ENCODE peak calls at places on chromosomes 13 and 19, in seven cellular contexts. R, B, D, H, O, S and X are unnamed samples.

GRCh38 chr13:41130356-41130755 is 2.2 kb downstream of the KBTBD6 start:
- DNase-seq in R (no peak), B (no peak), D (no peak), H (no peak), O (peak; percentile 44), S (no peak), X (no peak)

GRCh38 chr13:107170270-107170931 is 602.5 kb upstream of the ARGLU1 start:
- DNase-seq in R (no peak), B (no peak), D (no peak), H (no peak), O (no peak), S (no peak), X (no peak)

GRCh38 chr13:60620611-60621395 is 223.8 kb downstream of the TDRD3 start:
- DNase-seq in R (no peak), B (no peak), D (peak; percentile 12), H (no peak), O (no peak), S (no peak), X (no peak)

GRCh38 chr19:1264801-1265610 is 4.1 kb upstream of the CIRBP start:
- DNase-seq in R (peak; percentile 87), B (peak; percentile 59), D (peak; percentile 84), H (no peak), O (no peak), S (peak; percentile 72), X (no peak)

GRCh38 chr13:31756346-31756745 is 17.0 kb downstream of the RXFP2 start:
- DNase-seq in R (no peak), B (no peak), D (peak; percentile 56), H (no peak), O (no peak), S (no peak), X (no peak)

GRCh38 chr19:39705578-39706188 is 1.4 kb downstream of the LGALS14 start:
- DNase-seq in R (no peak), B (no peak), D (no peak), H (no peak), O (peak; percentile 7), S (no peak), X (no peak)

GRCh38 chr19:43784981-43785808 is 4.4 kb upstream of the KCNN4 start:
- DNase-seq in R (peak; percentile 92), B (peak; percentile 81), D (peak; percentile 77), H (no peak), O (peak; percentile 70), S (no peak), X (no peak)

GRCh38 chr13:29496241-29496712 is 99.2 kb downstream of the SLC7A1 start:
- DNase-seq in R (no peak), B (no peak), D (no peak), H (no peak), O (peak; percentile 92), S (peak; percentile 59), X (no peak)

GRCh38 chr19:6393982-6394412 is 1.0 kb upstream of the GTF2F1 start:
- DNase-seq in R (no peak), B (no peak), D (no peak), H (no peak), O (peak; percentile 75), S (no peak), X (no peak)

GRCh38 chr19:9789066-9789465 is 20.5 kb upstream of the ZNF846 start:
- DNase-seq in R (peak; percentile 33), B (no peak), D (no peak), H (no peak), O (no peak), S (no peak), X (no peak)

GRCh38 chr19:13817018-13817614 is 21.9 kb downstream of the ZSWIM4 start:
- DNase-seq in R (peak; percentile 100), B (no peak), D (no peak), H (no peak), O (no peak), S (no peak), X (no peak)

GRCh38 chr19:17942181-17942580 is 9.4 kb downstream of the CCDC124 start:
- DNase-seq in R (peak; percentile 59), B (no peak), D (no peak), H (no peak), O (no peak), S (no peak), X (no peak)

GRCh38 chr13:90806905-90807304 is 540.6 kb upstream of the MIR17HG start:
- DNase-seq in R (no peak), B (no peak), D (no peak), H (no peak), O (no peak), S (no peak), X (no peak)

GRCh38 chr19:10797541-10798256 is 38.3 kb downstream of the TMED1 start:
- DNase-seq in R (no peak), B (no peak), D (peak; percentile 29), H (no peak), O (no peak), S (no peak), X (no peak)

GRCh38 chr19:53660584-53660983 is 28.8 kb downstream of the DPRX start:
- DNase-seq in R (no peak), B (no peak), D (no peak), H (no peak), O (no peak), S (no peak), X (no peak)

GRCh38 chr13:72379581-72379980 is 347.8 kb downstream of the MZT1 start:
- DNase-seq in R (no peak), B (no peak), D (peak; percentile 2), H (no peak), O (no peak), S (no peak), X (no peak)

GRCh38 chr13:110676511-110677204 is 29.3 kb downstream of the CARS2 start:
- DNase-seq in R (no peak), B (no peak), D (no peak), H (no peak), O (no peak), S (no peak), X (no peak)

GRCh38 chr13:23146811-23147245 is 34.0 kb upstream of the SGCG start:
- DNase-seq in R (no peak), B (no peak), D (no peak), H (no peak), O (peak; percentile 46), S (no peak), X (no peak)

GRCh38 chr19:41860419-41861097 is 503 bp downstream of the RPS19 start:
- DNase-seq in R (no peak), B (no peak), D (peak; percentile 45), H (peak; percentile 83), O (no peak), S (no peak), X (no peak)

GRCh38 chr13:39451860-39452301 is 151.1 kb downstream of the LHFPL6 start:
- DNase-seq in R (no peak), B (no peak), D (peak; percentile 97), H (no peak), O (peak; percentile 83), S (peak; percentile 40), X (no peak)

GRCh38 chr13:102948006-102948405 is 102.2 kb downstream of the ERCC5 start:
- DNase-seq in R (no peak), B (no peak), D (peak; percentile 12), H (no peak), O (no peak), S (no peak), X (no peak)

GRCh38 chr19:29278716-29279115 is 65.8 kb upstream of the UQCRFS1 start:
- DNase-seq in R (no peak), B (no peak), D (no peak), H (no peak), O (no peak), S (no peak), X (no peak)

GRCh38 chr13:32212420-32212819 is 102.7 kb downstream of the ZAR1L start:
- DNase-seq in R (no peak), B (no peak), D (peak; percentile 78), H (no peak), O (no peak), S (no peak), X (no peak)

GRCh38 chr13:55783841-55784240 is 1356.9 kb upstream of the PRR20A start:
- DNase-seq in R (no peak), B (no peak), D (no peak), H (no peak), O (no peak), S (no peak), X (no peak)

GRCh38 chr19:30473334-30473867 is 101.2 kb downstream of the ZNF536 start:
- DNase-seq in R (no peak), B (no peak), D (no peak), H (no peak), O (no peak), S (no peak), X (no peak)

GRCh38 chr19:56667311-56667870 is 4.2 kb downstream of the ZNF835 start:
- DNase-seq in R (no peak), B (no peak), D (no peak), H (no peak), O (no peak), S (no peak), X (no peak)

GRCh38 chr19:50759886-50760285 is 10.4 kb upstream of the GPR32 start:
- DNase-seq in R (peak; percentile 79), B (peak; percentile 55), D (peak; percentile 30), H (no peak), O (no peak), S (no peak), X (no peak)

GRCh38 chr19:36067681-36068080 is 13.0 kb downstream of the WDR62 start:
- DNase-seq in R (no peak), B (no peak), D (no peak), H (no peak), O (no peak), S (no peak), X (no peak)
- TF ChIP-seq CTCF in R (no peak), B (no peak), D (no peak), H (no peak), O (no peak), S (no peak), X (no peak)

DNA sequence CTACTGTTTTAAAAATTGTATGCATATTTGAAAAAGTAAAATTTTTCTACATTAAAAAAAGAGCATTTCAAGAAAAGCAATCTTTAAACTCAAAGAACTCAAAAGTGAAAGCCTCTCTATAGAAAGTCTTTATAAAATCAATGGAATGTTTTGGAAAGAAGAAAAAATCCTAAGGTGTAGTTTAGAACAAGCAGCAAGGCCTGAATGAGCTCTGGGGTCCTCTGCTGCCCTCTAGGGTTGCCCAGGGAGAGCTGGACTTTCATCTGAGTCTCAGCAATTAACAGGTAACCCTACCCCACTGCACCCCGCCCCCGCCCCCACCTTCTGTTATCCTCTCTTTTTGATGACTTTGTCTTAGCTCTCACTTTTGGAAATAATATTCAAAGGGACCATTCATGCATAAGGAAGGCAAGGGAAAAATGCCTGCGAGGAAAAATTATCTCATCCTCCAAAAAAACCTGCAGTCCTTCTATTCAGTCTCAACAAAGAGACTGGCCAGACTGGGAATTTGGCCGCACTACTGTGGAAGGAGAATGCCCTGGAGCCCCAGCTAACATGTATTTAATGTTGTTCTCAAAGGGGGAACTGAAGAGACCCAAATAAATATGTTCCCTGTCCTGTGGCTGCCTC is 24.1 kb downstream of the SLC25A30 start:
- DNase-seq in R (peak; percentile 80), B (peak; percentile 58), D (peak; percentile 78), H (peak; percentile 36), O (peak; percentile 47), S (no peak), X (no peak)
- TF ChIP-seq CTCF in R (peak; percentile 80), B (peak; percentile 55), D (peak; percentile 81), H (peak; percentile 40), O (peak; percentile 43), S (peak; percentile 4), X (peak; percentile 76)

GRCh38 chr19:5225486-5226345 is 114.9 kb downstream of the PTPRS start:
- DNase-seq in R (peak; percentile 75), B (no peak), D (peak; percentile 6), H (no peak), O (no peak), S (no peak), X (no peak)
- TF ChIP-seq CTCF in R (peak; percentile 92), B (peak; percentile 38), D (peak; percentile 69), H (no peak), O (no peak), S (peak; percentile 10), X (peak; percentile 52)

GRCh38 chr13:80850771-80851170 is 509.8 kb upstream of the SPRY2 start:
- DNase-seq in R (peak; percentile 23), B (no peak), D (no peak), H (no peak), O (no peak), S (no peak), X (no peak)
- TF ChIP-seq CTCF in R (peak; percentile 19), B (no peak), D (no peak), H (no peak), O (no peak), S (no peak), X (no peak)